ENCODE peak calls at places on chromosomes 4 and X, in eight cellular contexts. R is cardiac muscle cell, B is brain microvascular endothelial cell, W is astrocyte of the spinal cord, Z is AG04450, P is choroid plexus epithelial cell, C is GM23248, G is sigmoid colon. F is an unnamed sample.

GRCh38 chr4:25792200-25792791 is 70.5 kb downstream of the SEL1L3 start:
- DNase-seq in C (peak; percentile 23), W (no peak), Z (no peak), G (no peak), P (peak; percentile 31), B (no peak), R (peak; percentile 29), F (no peak)

GRCh38 chr4:1027916-1028240 is 16.5 kb downstream of the FGFRL1 start:
- DNase-seq in G (no peak), Z (no peak), W (no peak), P (no peak), C (no peak), R (no peak), B (no peak), F (no peak)

GRCh38 chr4:3878678-3879077 is 112.5 kb downstream of the ADRA2C start:
- DNase-seq in W (no peak), R (no peak), B (no peak), Z (no peak), C (no peak), P (no peak), G (no peak), F (no peak)

GRCh38 chr4:53716011-53716410 is 124.7 kb upstream of the LNX1 start:
- DNase-seq in B (no peak), C (peak; percentile 50), W (no peak), P (no peak), G (no peak), R (no peak), Z (no peak), F (no peak)

GRCh38 chr4:8029689-8030088 is 90.0 kb upstream of the AFAP1 start:
- DNase-seq in G (no peak), C (no peak), B (no peak), W (no peak), P (no peak), Z (no peak), R (no peak), F (no peak)

GRCh38 chr4:169311643-169312365 is 41.0 kb upstream of the SH3RF1 start:
- DNase-seq in C (peak; percentile 60), R (peak; percentile 81), W (peak; percentile 47), B (peak; percentile 73), Z (no peak), G (no peak), P (peak; percentile 84), F (no peak)

GRCh38 chrX:149984411-149984810 is 46.1 kb upstream of the EOLA2 start:
- DNase-seq in P (no peak), R (no peak), Z (no peak), W (no peak), G (no peak), C (peak; percentile 7), B (no peak), F (no peak)

GRCh38 chrX:41491267-41492004 is 44.3 kb downstream of the NYX start:
- DNase-seq in W (peak; percentile 90), C (peak; percentile 90), R (peak; percentile 91), B (peak; percentile 71), G (peak; percentile 75), Z (peak; percentile 78), P (peak; percentile 91), F (peak; percentile 84)

GRCh38 chr4:73181231-73181630 is 77.4 kb downstream of the ANKRD17 start:
- DNase-seq in B (no peak), G (no peak), W (no peak), R (no peak), C (no peak), P (no peak), Z (no peak), F (no peak)

GRCh38 chr4:1870328-1870577 is 940 bp upstream of the NSD2 start:
- DNase-seq in G (peak; percentile 93), B (peak; percentile 52), P (peak; percentile 78), W (peak; percentile 82), Z (no peak), C (peak; percentile 93), R (peak; percentile 84), F (peak; percentile 32)

GRCh38 chr4:153276966-153277365 is 67.5 kb upstream of the MND1 start:
- DNase-seq in P (no peak), B (no peak), C (no peak), W (no peak), R (no peak), G (no peak), Z (no peak), F (no peak)

GRCh38 chr4:42123071-42123644 is 29.3 kb downstream of the BEND4 start:
- DNase-seq in C (no peak), R (no peak), W (no peak), G (no peak), Z (no peak), P (no peak), B (no peak), F (no peak)

GRCh38 chr4:84879651-84880200 is 86.8 kb downstream of the WDFY3 start:
- DNase-seq in R (peak; percentile 19), G (no peak), P (peak; percentile 58), B (peak; percentile 18), W (peak; percentile 42), Z (no peak), C (peak; percentile 21), F (no peak)

GRCh38 chr4:86592553-86593249 is 1.4 kb upstream of the PTPN13 start:
- DNase-seq in C (peak; percentile 44), P (peak; percentile 55), G (no peak), R (no peak), W (peak; percentile 18), Z (no peak), B (peak; percentile 35), F (no peak)

GRCh38 chrX:81301877-81302276 is 100.0 kb downstream of the SH3BGRL start:
- DNase-seq in P (peak; percentile 27), R (peak; percentile 0), W (no peak), C (no peak), B (no peak), G (no peak), Z (no peak), F (no peak)

GRCh38 chr4:33959519-33959918 is 2284.8 kb downstream of the ARAP2 start:
- DNase-seq in R (peak; percentile 18), W (peak; percentile 72), B (no peak), G (no peak), C (peak; percentile 34), Z (no peak), P (peak; percentile 26), F (no peak)
- H3K4me3 ChIP-seq in R (no peak overlapping the region), W (no peak overlapping the region), B (no peak overlapping the region), G (no peak overlapping the region), C (no peak overlapping the region), Z (no peak overlapping the region), P (no peak overlapping the region), F (no peak overlapping the region)

DNA sequence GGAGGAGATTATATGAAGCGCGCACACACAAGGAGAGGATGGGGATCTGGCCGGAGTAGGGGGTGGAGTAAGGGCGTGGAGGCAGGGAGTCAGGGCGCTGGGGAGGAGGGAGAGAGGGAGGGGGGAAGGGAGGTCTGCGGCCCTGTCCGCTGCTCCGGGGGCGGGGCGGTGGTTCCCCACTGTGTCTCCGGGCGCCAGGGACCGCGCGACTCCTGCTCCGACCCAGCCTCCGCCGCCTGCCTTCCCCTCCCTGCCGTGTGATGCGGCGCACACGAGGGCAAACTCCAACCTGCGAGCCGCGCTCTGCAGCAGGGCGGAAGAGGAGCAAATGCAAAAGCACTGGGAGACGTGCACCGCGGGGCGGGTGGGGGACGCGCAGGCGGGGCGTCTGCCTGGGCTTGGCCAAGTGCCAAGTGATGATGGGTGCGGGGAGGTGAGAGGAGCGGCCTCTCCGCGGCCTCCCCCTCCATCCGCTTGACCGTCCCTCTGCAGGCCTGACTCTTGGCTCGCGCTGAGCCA is at the start of gene DCHS2:
- DNase-seq in W (no peak), P (no peak), R (peak; percentile 13), B (no peak), Z (no peak), C (peak; percentile 13), G (peak; percentile 78), F (no peak)
- H3K4me3 ChIP-seq in W (peak within 1 kb of the TSS; percentile 13), P (peak within 1 kb of the TSS; percentile 11), R (peak within 1 kb of the TSS; percentile 35), B (peak within 1 kb of the TSS; percentile 24), Z (peak within 1 kb of the TSS; percentile 13), C (peak within 1 kb of the TSS; percentile 11), G (peak within 1 kb of the TSS; percentile 57), F (peak within 1 kb of the TSS; percentile 34)

GRCh38 chr4:40455340-40455902 is 120.3 kb downstream of the CHRNA9 start:
- DNase-seq in B (no peak), W (no peak), C (peak; percentile 13), Z (no peak), R (peak; percentile 47), P (no peak), G (no peak), F (no peak)

GRCh38 chr4:40453912-40454311 is 118.8 kb downstream of the CHRNA9 start:
- DNase-seq in G (no peak), B (no peak), P (no peak), R (no peak), Z (no peak), C (no peak), W (no peak), F (no peak)

GRCh38 chr4:40448875-40449274 is 113.7 kb downstream of the CHRNA9 start:
- DNase-seq in R (no peak), P (no peak), C (no peak), W (no peak), G (no peak), Z (no peak), B (no peak), F (no peak)

GRCh38 chr4:40454816-40455215 is 119.7 kb downstream of the CHRNA9 start:
- DNase-seq in B (no peak), C (no peak), Z (no peak), R (peak; percentile 29), P (no peak), W (no peak), G (no peak), F (no peak)

DNA sequence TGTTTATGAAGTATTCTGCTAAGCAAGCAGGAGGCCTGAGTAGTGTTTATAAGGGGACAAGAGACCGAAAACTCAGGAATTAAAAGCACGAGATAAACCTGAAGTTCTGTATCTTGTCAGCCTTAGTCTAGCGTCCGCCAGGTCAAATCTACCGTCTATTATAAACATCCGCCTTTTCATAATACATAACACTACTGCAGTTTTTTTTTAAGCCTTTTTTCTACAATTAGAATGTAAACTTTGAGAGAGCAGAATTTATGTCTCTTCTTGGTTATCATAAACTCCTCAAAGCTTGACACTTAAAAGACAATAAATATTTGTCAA is 117.3 kb downstream of the CHRNA9 start:
- DNase-seq in G (no peak), W (no peak), B (no peak), C (no peak), R (no peak), P (no peak), Z (no peak), F (no peak)
- H3K4me3 ChIP-seq in G (peak overlapping the region; percentile 13), W (no peak overlapping the region), B (no peak overlapping the region), C (no peak overlapping the region), R (no peak overlapping the region), P (peak overlapping the region; percentile 16), Z (peak overlapping the region; percentile 32), F (no peak overlapping the region)

DNA sequence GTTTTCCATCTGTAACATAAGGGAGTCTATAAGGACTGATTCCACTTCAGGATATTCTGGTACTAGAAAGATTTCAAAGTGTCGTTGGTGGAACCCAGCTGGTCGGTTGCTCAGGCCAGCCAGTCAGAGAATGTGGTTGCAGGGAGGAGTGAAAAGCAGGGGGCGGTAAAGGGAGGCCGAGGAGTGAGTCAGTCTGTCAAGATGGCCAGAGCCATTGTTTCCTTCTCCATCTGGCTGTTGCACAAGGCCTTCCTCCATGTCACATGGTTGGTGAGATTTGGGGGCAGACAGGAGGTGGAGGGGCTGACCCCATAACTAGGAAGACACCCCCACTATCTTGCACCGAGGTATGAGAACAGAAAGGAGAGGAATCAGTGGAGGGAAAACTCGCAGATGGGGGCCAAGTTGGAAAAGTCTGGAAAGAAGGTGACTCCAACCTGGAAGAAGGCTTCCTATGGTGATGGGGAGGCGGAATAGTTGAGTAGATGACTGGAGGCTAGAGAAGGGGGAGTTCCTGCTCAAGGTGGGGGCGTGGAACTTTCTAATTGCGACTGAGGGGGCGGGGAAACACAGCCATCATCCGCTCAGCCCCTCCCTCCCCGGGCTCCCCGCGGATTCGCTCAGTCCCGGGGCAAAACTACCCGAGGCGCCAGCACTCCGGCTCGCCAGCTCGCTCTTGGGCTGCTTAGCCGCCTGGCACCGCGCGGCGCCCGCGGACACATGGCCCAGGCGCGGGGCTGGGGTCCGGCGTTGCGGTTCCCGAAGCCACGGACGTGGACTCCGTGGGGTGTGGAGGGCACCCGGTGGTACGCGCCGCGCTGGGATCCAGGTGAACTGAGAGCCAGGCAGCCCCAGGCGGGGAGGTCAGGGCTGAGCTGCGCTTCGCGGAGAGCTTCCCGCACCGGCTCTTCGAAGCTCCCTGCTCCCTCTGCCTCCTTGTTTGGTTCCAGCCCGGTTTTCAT is 38.5 kb downstream of the STARD8 start:
- DNase-seq in B (peak; percentile 32), W (peak; percentile 56), C (peak; percentile 67), P (peak; percentile 65), R (peak; percentile 87), G (peak; percentile 81), Z (peak; percentile 49), F (no peak)
- H3K4me3 ChIP-seq in B (peak overlapping the region; percentile 39), W (peak overlapping the region; percentile 29), C (peak overlapping the region; percentile 63), P (peak overlapping the region; percentile 48), R (peak overlapping the region; percentile 10), G (peak overlapping the region; percentile 43), Z (peak overlapping the region; percentile 49), F (peak overlapping the region; percentile 40)

F was measured in skeletal muscle cell.